ENCODE peak calls at places on chromosome X, in six cellular contexts. V, Q, O, L, D and R are unnamed samples.

GRCh38 chrX:64894454-64895038 is 81.7 kb downstream of the ZC4H2 start:
- DNase-seq in V (peak), L (peak), Q (peak), D (peak), O (peak), R (peak)

GRCh38 chrX:80511969-80512760 is 91.9 kb downstream of the TENT5D start:
- DNase-seq in D (peak), V (no peak), O (no peak), Q (no peak), L (no peak), R (peak)

GRCh38 chrX:154541896-154542722 is 4.5 kb downstream of the G6PD start:
- DNase-seq in L (no peak), O (no peak), Q (no peak), V (peak), D (peak), R (peak)

GRCh38 chrX:154353172-154353843 is 21.1 kb downstream of the FLNA start:
- DNase-seq in V (no peak), D (no peak), L (no peak), Q (no peak), O (no peak), R (no peak)

GRCh38 chrX:23493941-23494374 is 159.3 kb downstream of the PTCHD1 start:
- DNase-seq in D (peak), V (no peak), O (no peak), Q (no peak), L (no peak), R (no peak)

GRCh38 chrX:76477352-76477751 is 49.8 kb downstream of the MAGEE1 start:
- DNase-seq in Q (no peak), D (no peak), O (no peak), L (no peak), V (no peak), R (no peak)

GRCh38 chrX:109635151-109635550 is 10.2 kb upstream of the KCNE5 start:
- DNase-seq in Q (no peak), L (peak), V (peak), D (peak), O (no peak), R (peak)

GRCh38 chrX:44432641-44433040 is 89.2 kb upstream of the EFHC2 start:
- DNase-seq in D (peak), O (peak), L (no peak), Q (peak), V (peak), R (peak)

GRCh38 chrX:17563515-17563914 is 173.8 kb upstream of the SCML1 start:
- DNase-seq in D (no peak), O (no peak), Q (no peak), V (peak), L (no peak), R (no peak)

GRCh38 chrX:35664838-35665237 is 133.3 kb upstream of the MAGEB16 start:
- DNase-seq in O (no peak), D (no peak), Q (no peak), L (no peak), V (no peak), R (peak)

GRCh38 chrX:103716967-103717366 is 6.3 kb downstream of the TMEM31 start:
- DNase-seq in O (no peak), L (no peak), Q (no peak), D (no peak), V (peak), R (peak)

GRCh38 chrX:49876750-49877149 is 2.5 kb upstream of the USP27X start:
- DNase-seq in D (peak), O (no peak), L (no peak), V (peak), Q (no peak), R (peak)

GRCh38 chrX:53262189-53262917 is 19.0 kb downstream of the IQSEC2 start:
- DNase-seq in Q (no peak), L (no peak), D (no peak), O (no peak), V (no peak), R (no peak)

GRCh38 chrX:66163849-66164401 is at the start of gene HEPH:
- DNase-seq in V (peak), O (peak), D (peak), Q (peak), L (peak), R (peak)

GRCh38 chrX:106932492-106932923 is 12.3 kb downstream of the CLDN2 start:
- DNase-seq in L (no peak), D (no peak), Q (no peak), O (no peak), V (peak), R (peak)

GRCh38 chrX:121733514-121733913 is 686.1 kb downstream of the GLUD2 start:
- DNase-seq in L (no peak), V (no peak), D (no peak), O (no peak), Q (no peak), R (no peak)

GRCh38 chrX:22300130-22300529 is 27.4 kb downstream of the CBLL2 start:
- DNase-seq in V (peak), L (no peak), Q (no peak), D (peak), O (no peak), R (peak)

GRCh38 chrX:153934473-153935325 is at the start of gene NAA10:
- DNase-seq in Q (peak), D (peak), L (peak), O (no peak), V (peak), R (peak)

GRCh38 chrX:134774190-134775048 is 116.1 kb upstream of the PLAC1 start:
- DNase-seq in Q (no peak), D (no peak), O (no peak), L (no peak), V (peak), R (peak)

GRCh38 chrX:103513476-103514108 is 5.7 kb downstream of the RAB40A start:
- DNase-seq in D (no peak), V (no peak), L (no peak), Q (no peak), O (no peak), R (no peak)

GRCh38 chrX:24838624-24839023 is 144.9 kb downstream of the POLA1 start:
- DNase-seq in V (peak), Q (peak), D (peak), O (no peak), L (no peak), R (peak)

GRCh38 chrX:65034641-65035450 is 58.6 kb upstream of the ZC4H2 start:
- DNase-seq in V (peak), O (peak), Q (peak), D (peak), L (peak), R (peak)

GRCh38 chrX:73992019-73992418 is 312.0 kb upstream of the ZCCHC13 start:
- DNase-seq in V (no peak), D (no peak), L (no peak), Q (no peak), O (no peak), R (no peak)

GRCh38 chrX:103656623-103657022 is 27.8 kb downstream of the TCEAL1 start:
- DNase-seq in O (no peak), D (no peak), L (no peak), V (peak), Q (no peak), R (peak)

GRCh38 chrX:54794004-54794403 is 4.1 kb downstream of the ITIH6 start:
- DNase-seq in V (no peak), O (no peak), L (no peak), D (no peak), Q (no peak), R (no peak)

GRCh38 chrX:18674417-18674787 is 2.5 kb upstream of the RS1 start:
- DNase-seq in O (no peak), V (no peak), D (no peak), Q (peak), L (peak), R (peak)

GRCh38 chrX:16451331-16451730 is 198.6 kb upstream of the S100G start:
- DNase-seq in V (peak), O (no peak), L (no peak), Q (no peak), D (no peak), R (no peak)

GRCh38 chrX:122565952-122566351 is 618.1 kb upstream of the GRIA3 start:
- DNase-seq in V (peak), L (no peak), D (peak), O (no peak), Q (no peak), R (peak)

GRCh38 chrX:31279359-31279758 is 207.5 kb upstream of the FTHL17 start:
- DNase-seq in D (peak), O (no peak), Q (no peak), V (peak), L (peak), R (peak)

GRCh38 chrX:153521034-153521433 is 3.6 kb downstream of the ATP2B3 start:
- DNase-seq in O (no peak), Q (no peak), V (peak), D (no peak), L (no peak), R (no peak)

GRCh38 chrX:153924149-153924861 is 1.8 kb downstream of the ARHGAP4 start:
- DNase-seq in L (no peak), O (no peak), D (peak), Q (no peak), V (peak), R (peak)

GRCh38 chrX:153763989-153764755 is at the start of gene PLXNB3:
- DNase-seq in L (peak), V (peak), D (peak), Q (peak), O (peak), R (peak)

GRCh38 chrX:155334486-155335316 is at the start of gene CLIC2:
- DNase-seq in O (no peak), Q (no peak), D (no peak), V (peak), L (no peak), R (peak)

GRCh38 chrX:100368167-100368566 is 41.9 kb downstream of the PCDH19 start:
- DNase-seq in O (no peak), L (peak), D (peak), V (peak), Q (no peak), R (peak)

GRCh38 chrX:47576021-47576898 is 6.0 kb upstream of the TIMP1 start:
- DNase-seq in V (no peak), L (no peak), D (no peak), Q (no peak), O (no peak), R (no peak)

GRCh38 chrX:47573334-47574095 is 8.7 kb upstream of the TIMP1 start:
- DNase-seq in V (peak), L (peak), O (no peak), D (peak), Q (peak), R (peak)

GRCh38 chrX:47572773-47573333 is 9.4 kb upstream of the TIMP1 start:
- DNase-seq in O (no peak), Q (no peak), L (peak), D (no peak), V (no peak), R (no peak)

GRCh38 chrX:47574609-47575325 is 7.5 kb upstream of the TIMP1 start:
- DNase-seq in D (peak), L (no peak), Q (no peak), V (no peak), O (no peak), R (peak)

GRCh38 chrX:47574096-47574553 is 8.1 kb upstream of the TIMP1 start:
- DNase-seq in V (no peak), L (no peak), O (no peak), Q (no peak), D (no peak), R (peak)
- H4K8ac ChIP-seq in V (peak), L (no peak), O (peak), Q (no peak), D (peak), R (peak)

GRCh38 chrX:123960956-123961267 is 594 bp upstream of the STAG2 start:
- DNase-seq in Q (no peak), D (no peak), O (no peak), V (no peak), L (no peak), R (no peak)
- H4K8ac ChIP-seq in Q (no peak), D (peak), O (peak), V (peak), L (peak), R (peak)

GRCh38 chrX:29693912-29694311 is 521.5 kb upstream of the MAGEB2 start:
- DNase-seq in L (no peak), D (no peak), O (no peak), V (no peak), Q (no peak), R (no peak)

DNA sequence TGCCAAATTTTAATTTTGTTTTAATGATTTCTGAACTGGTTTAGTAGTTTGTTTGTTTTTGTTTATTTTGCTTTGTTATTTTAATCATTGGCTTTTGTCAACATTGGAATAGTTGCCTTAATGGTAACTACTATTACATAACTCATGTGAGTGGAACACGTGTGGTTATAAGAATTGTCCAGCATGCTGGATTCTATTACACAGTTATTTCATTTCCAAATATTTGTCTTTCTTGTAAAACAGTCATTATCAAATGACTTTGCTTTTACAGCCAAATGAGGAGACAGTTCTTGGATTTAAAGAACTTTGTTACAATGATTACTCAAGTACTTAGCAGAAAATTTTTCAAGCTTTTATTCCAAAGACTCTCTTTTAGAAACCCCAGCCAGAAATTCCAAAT is 516.1 kb upstream of the MAGEB2 start:
- DNase-seq in V (peak), Q (no peak), L (no peak), D (no peak), O (no peak), R (peak)
- H4K8ac ChIP-seq in V (no peak), Q (no peak), L (no peak), D (no peak), O (no peak), R (no peak)

DNA sequence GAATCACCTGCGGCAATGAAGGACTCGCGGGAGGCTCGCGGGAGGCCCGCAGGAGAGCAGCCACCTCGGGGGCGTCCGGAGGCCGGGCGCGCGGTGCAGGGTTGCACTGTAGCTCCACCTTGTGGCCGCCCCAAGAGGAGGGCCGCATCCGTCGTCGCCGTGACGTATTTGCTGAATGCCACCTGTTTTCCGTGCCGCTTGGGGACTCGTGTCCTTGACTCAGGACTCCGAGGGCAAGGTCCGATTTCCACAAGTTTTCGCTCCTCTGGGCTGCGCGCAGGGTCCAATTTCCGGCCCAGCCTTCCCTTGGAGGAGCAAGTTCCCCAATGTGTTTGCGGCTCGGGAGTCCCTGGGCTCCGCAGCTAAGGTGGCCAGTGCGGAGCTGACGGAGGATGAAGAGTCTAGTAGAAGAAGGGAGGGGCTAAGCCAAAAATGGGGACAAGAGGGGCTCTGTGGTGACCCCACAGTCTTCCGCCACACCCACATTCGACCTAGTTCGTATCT is 10.7 kb upstream of the DLG3 start:
- DNase-seq in O (peak), L (peak), V (peak), D (peak), Q (peak), R (peak)
- H4K8ac ChIP-seq in O (no peak), L (no peak), V (peak), D (no peak), Q (no peak), R (peak)

GRCh38 chrX:14026121-14026520 is 3.6 kb downstream of the GEMIN8 start:
- DNase-seq in L (no peak), V (no peak), D (no peak), Q (peak), O (no peak), R (no peak)
- H4K8ac ChIP-seq in L (no peak), V (no peak), D (no peak), Q (no peak), O (no peak), R (no peak)

GRCh38 chrX:114097411-114097810 is 486.5 kb upstream of the HTR2C start:
- DNase-seq in Q (no peak), D (peak), O (no peak), L (no peak), V (no peak), R (no peak)
- H4K8ac ChIP-seq in Q (no peak), D (no peak), O (no peak), L (no peak), V (no peak), R (no peak)

DNA sequence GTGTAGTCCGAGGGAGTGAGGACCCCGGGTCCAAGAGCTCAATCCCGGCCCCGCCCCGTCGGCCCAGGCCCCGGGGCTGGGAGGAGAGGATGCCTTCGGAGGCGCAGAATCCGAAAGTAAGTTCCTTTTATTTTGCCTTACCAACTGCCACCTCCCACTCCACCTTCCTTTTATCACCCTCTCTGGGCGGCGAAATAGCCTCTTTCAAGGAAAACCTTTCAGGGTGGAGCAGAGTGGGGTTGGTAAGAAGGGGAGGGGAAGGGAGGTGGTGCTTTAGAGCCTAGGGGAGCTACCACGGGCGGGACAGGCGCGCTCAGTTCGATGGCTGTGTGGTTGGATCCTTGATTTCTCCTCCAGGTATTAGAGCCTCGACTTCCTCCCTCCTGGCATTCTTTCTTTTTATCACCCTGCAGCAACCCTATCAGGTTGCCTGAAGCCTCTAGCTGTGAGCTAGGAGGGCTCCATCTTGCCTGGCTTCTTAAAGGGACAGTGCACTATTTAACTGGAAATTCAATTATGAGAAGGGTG is 191.2 kb downstream of the RRAGB start:
- DNase-seq in D (peak), Q (peak), L (peak), V (no peak), O (no peak), R (peak)
- H4K8ac ChIP-seq in D (no peak), Q (no peak), L (no peak), V (peak), O (no peak), R (peak)

DNA sequence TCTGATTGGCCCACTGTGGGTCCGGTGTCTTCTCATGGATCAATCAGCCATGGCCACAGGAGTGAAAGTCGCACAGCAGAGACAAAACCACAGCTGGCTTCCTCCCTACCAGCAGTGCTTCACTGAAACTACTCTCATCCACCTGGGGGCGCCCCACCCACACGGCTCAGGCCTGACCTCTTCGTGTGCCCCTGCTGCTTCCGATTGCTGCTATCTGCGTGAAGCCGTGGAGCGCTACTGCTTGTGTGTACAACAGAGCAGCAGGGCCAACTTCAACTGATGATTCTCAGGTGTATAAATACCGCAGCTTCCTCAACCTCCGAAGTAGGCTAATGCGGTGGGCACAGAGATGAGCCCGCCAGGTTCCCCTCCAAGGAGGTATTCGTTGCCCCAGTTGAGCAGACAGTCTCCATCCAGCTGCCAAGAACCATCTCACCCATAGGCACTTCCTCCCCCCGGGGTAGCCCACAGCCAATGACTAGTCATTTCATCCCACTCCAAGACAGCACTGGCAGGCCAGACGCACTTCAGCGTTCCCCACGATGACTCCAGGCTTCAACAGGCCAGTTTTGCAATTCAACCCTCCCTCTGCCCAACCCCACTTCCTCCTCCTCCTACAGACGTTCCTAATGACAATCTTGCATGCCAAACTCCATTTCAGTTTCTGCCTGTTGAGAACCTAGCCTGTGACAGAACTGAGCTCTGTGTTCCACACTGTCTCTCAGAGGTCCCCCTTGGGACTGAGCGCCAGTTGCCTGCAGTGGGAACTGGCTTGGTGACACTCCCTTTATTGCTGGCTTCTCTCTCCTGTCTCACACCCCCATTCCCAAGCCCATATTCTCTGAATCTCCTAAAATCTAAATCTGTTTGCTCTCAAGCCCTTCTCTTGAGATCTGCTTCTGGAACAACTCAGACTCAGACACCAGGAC is 41.3 kb upstream of the ATP6AP2 start:
- DNase-seq in V (peak), O (no peak), Q (no peak), D (peak), L (peak), R (peak)
- H4K8ac ChIP-seq in V (no peak), O (no peak), Q (no peak), D (no peak), L (no peak), R (peak)

DNA sequence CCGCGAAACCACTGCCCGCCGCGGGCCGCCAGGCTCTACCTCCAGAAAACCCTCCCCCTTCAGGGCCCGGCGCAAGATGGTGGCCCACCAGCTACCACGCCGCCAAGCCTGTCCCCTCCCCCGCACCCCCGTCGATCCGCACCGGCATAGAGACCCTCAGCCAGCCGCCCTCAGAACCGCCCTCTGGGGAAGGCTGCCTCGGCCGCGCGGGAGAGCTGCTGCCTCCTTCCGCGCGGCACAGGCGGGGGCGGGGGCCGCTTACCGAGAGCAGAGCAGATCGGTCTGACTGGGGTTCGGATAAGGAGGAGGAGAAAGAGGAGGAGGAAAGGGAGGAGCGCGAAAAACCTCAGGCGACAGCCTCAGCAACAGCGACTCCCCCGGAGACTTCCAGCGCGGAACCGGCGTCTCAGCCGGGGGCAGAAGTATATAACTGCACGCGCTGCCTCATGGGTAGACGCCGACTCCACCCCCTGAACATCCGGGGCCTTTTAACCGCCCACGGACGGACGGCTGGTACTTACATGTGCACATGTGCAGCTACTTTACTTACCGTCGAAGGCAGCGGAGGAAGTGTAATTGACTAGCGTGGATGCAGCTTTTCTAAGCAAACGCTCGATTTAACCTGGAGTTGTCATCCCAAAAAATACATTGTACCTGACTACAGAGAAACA is at the start of gene ZNF280C:
- DNase-seq in V (peak), Q (peak), L (peak), O (peak), D (peak), R (peak)
- H4K8ac ChIP-seq in V (no peak), Q (no peak), L (no peak), O (no peak), D (peak), R (peak)

GRCh38 chrX:56233100-56233499 is 944 bp downstream of the KLF8 start:
- DNase-seq in L (peak), Q (no peak), V (no peak), O (no peak), D (peak), R (no peak)
- H4K8ac ChIP-seq in L (no peak), Q (no peak), V (no peak), O (no peak), D (no peak), R (no peak)